ENCODE peak calls at places on chromosomes 16 and 17, in nine cellular contexts. X is GM13976; L is NCI-H69; O is activated CD4-positive, CD25-positive, alpha-beta regulatory T cell treated with anti-CD3 and anti-CD28 coated beads, Interleukin-2, amount 50 U/mL, for 16 hours; W is lung; Y is left ventricle myocardium inferior; H is amygdala; N is fibroblast of the aortic adventitia; Q is non-pigmented ciliary epithelial cell. R is an unnamed sample.

GRCh38 chr17:58219789-58220183 is 731 bp upstream of the MKS1 start:
- DNase-seq in X (no peak), L (no peak), O (no peak), W (no peak), Y (no peak), H (no peak), N (no peak), Q (no peak), R (no peak)

GRCh38 chr17:63987616-63988478 is 10.3 kb upstream of the PRR29 start:
- DNase-seq in X (no peak), L (no peak), O (no peak), W (no peak), Y (no peak), H (no peak), N (no peak), Q (no peak), R (no peak)

GRCh38 chr17:31585280-31585630 is 193.8 kb downstream of the RAB11FIP4 start:
- DNase-seq in X (no peak), L (no peak), O (no peak), W (no peak), Y (no peak), H (no peak), N (no peak), Q (no peak), R (no peak)

GRCh38 chr17:80034977-80035686 is 540 bp downstream of the TBC1D16 start:
- DNase-seq in X (peak), L (peak), O (no peak), W (no peak), Y (no peak), H (no peak), N (peak), Q (no peak), R (no peak)

GRCh38 chr16:54207837-54208236 is 78.8 kb downstream of the IRX3 start:
- DNase-seq in X (no peak), L (no peak), O (no peak), W (no peak), Y (no peak), H (no peak), N (no peak), Q (no peak), R (no peak)

GRCh38 chr16:14013571-14014283 is 57.4 kb upstream of the MRTFB start:
- DNase-seq in X (no peak), L (peak), O (no peak), W (peak), Y (no peak), H (no peak), N (peak), Q (peak), R (peak)

GRCh38 chr16:23514381-23515152 is 4.3 kb upstream of the GGA2 start:
- DNase-seq in X (no peak), L (no peak), O (no peak), W (no peak), Y (no peak), H (no peak), N (no peak), Q (no peak), R (no peak)

GRCh38 chr17:37135581-37135980 is 186.8 kb downstream of the AATF start:
- DNase-seq in X (no peak), L (no peak), O (no peak), W (no peak), Y (no peak), H (no peak), N (no peak), Q (no peak), R (no peak)

GRCh38 chr16:1407749-1408148 is 6.8 kb downstream of the UNKL start:
- DNase-seq in X (no peak), L (no peak), O (no peak), W (no peak), Y (no peak), H (no peak), N (peak), Q (no peak), R (peak)